ENCODE peak calls at places on chromosomes 12 and 14, in five cellular contexts. C is fibroblast of lung, S is brain microvascular endothelial cell, D is neural progenitor cell, O is fibroblast of mammary gland. V is an unnamed sample.

GRCh38 chr14:63853831-63854293 is 1.1 kb downstream of the SYNE2 start:
- DNase-seq in C (peak), S (peak), D (peak), O (peak), V (peak)

GRCh38 chr14:22838631-22839041 is 2.3 kb downstream of the MMP14 start:
- DNase-seq in C (peak), S (peak), D (no peak), O (peak), V (peak)

GRCh38 chr14:23130875-23131274 is 11.8 kb upstream of the CEBPE start:
- DNase-seq in C (no peak), S (no peak), D (no peak), O (no peak), V (no peak)

GRCh38 chr12:9906888-9907287 is 25.3 kb downstream of the CLEC2A start:
- DNase-seq in C (no peak), S (no peak), D (no peak), O (peak), V (no peak)

GRCh38 chr12:93526786-93527428 is 45.6 kb upstream of the SOCS2 start:
- DNase-seq in C (peak), S (peak), D (peak), O (peak), V (peak)

GRCh38 chr14:74511966-74512365 is 18.4 kb downstream of the ISCA2 start:
- DNase-seq in C (no peak), S (no peak), D (no peak), O (no peak), V (no peak)

GRCh38 chr12:68901145-68901544 is 31.8 kb downstream of the CPM start:
- DNase-seq in C (no peak), S (no peak), D (no peak), O (no peak), V (no peak)

GRCh38 chr12:94805749-94806148 is 155.4 kb upstream of the TMCC3 start:
- DNase-seq in C (peak), S (peak), D (peak), O (peak), V (peak)

GRCh38 chr14:94613720-94614644 is 1.8 kb downstream of the SERPINA3 start:
- DNase-seq in C (no peak), S (no peak), D (no peak), O (no peak), V (no peak)

GRCh38 chr14:93994919-93995682 is 2.0 kb upstream of the CCDC197 start:
- DNase-seq in C (peak), S (peak), D (no peak), O (peak), V (peak)

GRCh38 chr12:26821212-26821701 is 11.7 kb downstream of the ITPR2 start:
- DNase-seq in C (peak), S (peak), D (no peak), O (peak), V (peak)

GRCh38 chr12:18250313-18250916 is 10.9 kb upstream of the PIK3C2G start:
- DNase-seq in C (peak), S (peak), D (peak), O (peak), V (peak)

GRCh38 chr12:52873513-52873831 is 24.7 kb upstream of the KRT78 start:
- DNase-seq in C (no peak), S (no peak), D (no peak), O (no peak), V (no peak)

GRCh38 chr12:52872644-52873384 is 24.0 kb upstream of the KRT78 start:
- DNase-seq in C (no peak), S (no peak), D (no peak), O (no peak), V (no peak)

GRCh38 chr12:52871291-52871961 is 22.6 kb upstream of the KRT78 start:
- DNase-seq in C (peak), S (peak), D (no peak), O (peak), V (peak)

GRCh38 chr12:52867636-52868035 is 18.8 kb upstream of the KRT78 start:
- DNase-seq in C (no peak), S (no peak), D (no peak), O (no peak), V (no peak)

DNA sequence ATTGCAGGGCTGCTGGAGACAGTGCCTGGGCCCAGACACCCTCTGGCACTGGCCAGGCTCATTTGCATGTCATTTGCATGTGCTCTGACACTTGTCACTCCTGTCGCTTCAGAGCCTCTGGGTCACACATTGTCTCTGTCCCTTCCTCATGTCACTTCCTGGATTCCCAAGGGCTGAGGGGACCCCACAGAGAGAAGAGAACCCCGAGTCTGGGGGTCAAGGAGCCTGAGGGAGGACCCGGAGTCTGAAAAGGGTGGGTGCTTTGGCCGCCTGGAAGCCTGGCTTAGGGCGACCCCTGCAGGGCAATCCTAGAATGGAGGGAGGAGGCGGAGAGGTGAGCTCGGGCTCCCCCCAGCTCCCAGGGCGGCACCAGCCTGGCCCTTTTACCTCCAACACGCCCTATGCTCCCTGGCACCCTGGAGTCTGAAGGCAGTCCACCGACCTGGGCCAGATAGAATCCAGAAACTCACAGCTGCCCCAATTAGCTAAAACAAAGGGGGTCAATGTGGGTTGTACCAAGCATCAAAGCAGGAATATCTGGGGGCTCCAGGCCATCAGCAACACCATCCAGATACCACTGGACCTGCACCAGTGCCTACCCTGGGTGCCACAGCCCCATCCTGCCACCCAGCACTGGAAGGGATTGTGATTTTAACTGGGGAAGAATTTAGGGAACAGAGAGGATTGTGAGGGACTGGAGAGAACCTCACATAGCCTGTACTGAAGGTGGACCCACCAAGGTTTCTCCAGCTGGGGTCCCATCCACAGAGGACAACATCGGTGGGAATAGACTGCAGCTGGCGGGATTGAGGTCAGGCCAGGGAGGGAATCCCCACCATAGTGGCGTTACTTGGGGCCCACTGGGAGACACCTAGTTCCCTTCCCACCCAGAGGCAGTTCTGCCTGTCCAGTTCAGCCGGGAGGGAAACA is 21.8 kb upstream of the KRT78 start:
- DNase-seq in C (peak), S (peak), D (peak), O (peak), V (peak)
- TF ChIP-seq CTCF in C (peak), S (peak), D (peak), O (peak), V (peak)

GRCh38 chr14:100374270-100374669 is 51.1 kb downstream of the SLC25A47 start:
- DNase-seq in C (no peak), S (no peak), D (no peak), O (no peak), V (no peak)

GRCh38 chr14:100369019-100369418 is 45.9 kb downstream of the SLC25A47 start:
- DNase-seq in C (no peak), S (no peak), D (no peak), O (no peak), V (no peak)

GRCh38 chr14:100370003-100370402 is 46.9 kb downstream of the SLC25A47 start:
- DNase-seq in C (no peak), S (no peak), D (no peak), O (no peak), V (no peak)

GRCh38 chr14:100372357-100373048 is 49.4 kb downstream of the SLC25A47 start:
- DNase-seq in C (peak), S (no peak), D (peak), O (no peak), V (no peak)

DNA sequence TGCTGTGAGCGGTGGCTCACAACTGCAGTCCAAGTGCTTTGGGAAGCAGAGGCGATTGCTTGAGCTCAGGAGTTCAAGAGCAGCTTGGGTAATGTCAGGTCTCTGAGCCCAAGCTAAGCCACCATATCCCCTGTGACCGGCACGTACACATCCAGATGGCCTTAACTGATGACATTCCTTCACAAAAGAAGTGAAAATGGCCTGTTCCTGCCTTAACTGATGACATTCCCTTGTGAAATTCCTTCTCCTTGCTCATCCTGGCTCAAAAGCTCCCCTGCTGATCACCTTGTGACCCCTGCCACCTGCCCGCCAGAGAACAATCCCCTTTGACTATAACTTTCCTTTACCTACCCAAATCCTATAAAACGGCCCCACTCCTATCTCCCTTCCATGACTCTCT is 48.6 kb downstream of the SLC25A47 start:
- DNase-seq in C (no peak), S (no peak), D (peak), O (no peak), V (no peak)
- H3K4me3 ChIP-seq in C (no peak), S (no peak), D (peak), O (no peak), V (no peak)

GRCh38 chr12:7189398-7190267 is at the start of gene PEX5:
- DNase-seq in C (peak), S (peak), D (peak), O (peak), V (peak)

GRCh38 chr12:7190268-7191055 is 976 bp downstream of the PEX5 start:
- DNase-seq in C (peak), S (no peak), D (peak), O (peak), V (peak)

GRCh38 chr12:7188557-7189397 is 709 bp upstream of the PEX5 start:
- DNase-seq in C (peak), S (peak), D (peak), O (peak), V (peak)
- TF ChIP-seq CTCF in C (peak), S (peak), D (peak), O (peak), V (peak)

GRCh38 chr12:108833757-108834472 is 23.5 kb downstream of the SSH1 start:
- DNase-seq in C (peak), S (peak), D (no peak), O (peak), V (peak)

GRCh38 chr12:108831309-108831991 is 25.9 kb downstream of the SSH1 start:
- DNase-seq in C (no peak), S (no peak), D (no peak), O (no peak), V (no peak)

GRCh38 chr12:108832730-108833354 is 24.5 kb downstream of the SSH1 start:
- DNase-seq in C (peak), S (peak), D (no peak), O (peak), V (peak)

GRCh38 chr12:108832208-108832607 is 25.2 kb downstream of the SSH1 start:
- DNase-seq in C (no peak), S (no peak), D (no peak), O (no peak), V (no peak)

DNA sequence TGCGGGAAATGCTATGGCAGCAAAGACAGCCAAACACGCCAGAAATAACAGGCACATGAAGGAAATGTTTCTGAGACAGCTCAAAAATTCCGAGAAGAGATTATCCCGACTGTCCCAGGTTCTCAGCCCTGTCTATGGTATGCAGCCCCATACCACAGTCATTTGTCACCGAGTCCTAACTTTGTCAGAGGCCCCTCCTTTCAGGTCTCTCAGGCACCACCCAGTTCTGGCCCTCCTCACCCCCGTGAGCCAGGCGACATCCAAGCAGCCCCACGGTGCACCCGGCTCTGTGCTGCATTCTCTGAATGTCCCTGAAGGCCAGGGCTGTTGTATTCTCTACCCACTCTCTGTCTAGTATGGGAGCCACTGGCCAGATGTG is 24.0 kb downstream of the SSH1 start:
- DNase-seq in C (peak), S (peak), D (no peak), O (peak), V (peak)
- H3K4me3 ChIP-seq in C (no peak), S (no peak), D (no peak), O (peak), V (peak)

DNA sequence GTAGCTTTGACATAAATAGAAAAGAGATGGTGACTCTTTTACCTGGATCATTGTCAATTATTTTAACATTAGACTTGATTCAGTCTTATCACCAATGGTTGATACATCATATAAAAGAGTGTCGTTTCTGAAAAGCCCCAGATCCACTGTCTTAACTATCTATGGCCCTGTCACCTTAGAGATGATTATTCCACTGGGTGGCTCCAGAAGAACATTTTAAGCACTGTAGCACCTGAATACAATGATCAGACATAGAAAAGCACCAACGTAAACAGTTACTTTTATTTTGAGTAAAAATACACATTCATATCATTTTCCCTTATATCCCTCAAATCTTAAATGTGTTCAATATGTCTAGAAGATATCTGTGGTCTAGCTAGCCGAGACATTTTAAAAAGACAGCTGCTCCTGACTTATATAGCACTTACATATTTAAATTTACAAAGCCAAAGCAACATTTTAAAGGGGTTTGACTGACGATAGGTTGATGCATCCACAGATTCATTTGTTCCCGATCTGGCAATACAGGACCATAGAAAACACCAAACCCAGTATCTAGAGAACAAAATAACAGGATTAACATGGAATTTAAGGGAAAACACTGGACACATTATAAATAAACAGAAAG is 32.9 kb downstream of the TSPAN8 start:
- DNase-seq in C (no peak), S (no peak), D (no peak), O (no peak), V (no peak)
- TF ChIP-seq CTCF in C (no peak), S (no peak), D (no peak), O (no peak), V (no peak)

V was measured in cardiac fibroblast.